ENCODE peak calls at places on chromosomes 16 and 17, in nine cellular contexts. One of them, this sample, is unnamed.

GRCh38 chr17:46154151-46154816 is 38.9 kb downstream of the KANSL1 start:
- DNase-seq in dorsolateral prefrontal cortex: no peak
- DNase-seq in RWPE1: no peak
- DNase-seq in small intestine: no peak
- DNase-seq in ovary: no peak
- DNase-seq in HCT116: no peak
- DNase-seq in psoas muscle: no peak
- DNase-seq in fibroblast of lung: peak
- DNase-seq in CD4-positive, alpha-beta memory T cell: peak
- DNase-seq in this sample: no peak

GRCh38 chr17:57911021-57911420 is 44.2 kb downstream of the CUEDC1 start:
- DNase-seq in ovary: no peak
- DNase-seq in CD4-positive, alpha-beta memory T cell: no peak
- DNase-seq in dorsolateral prefrontal cortex: no peak
- DNase-seq in small intestine: no peak
- DNase-seq in HCT116: no peak
- DNase-seq in psoas muscle: no peak
- DNase-seq in fibroblast of lung: no peak
- DNase-seq in RWPE1: no peak
- DNase-seq in this sample: no peak

GRCh38 chr16:10419701-10420100 is 33.8 kb downstream of the ATF7IP2 start:
- DNase-seq in CD4-positive, alpha-beta memory T cell: no peak
- DNase-seq in fibroblast of lung: no peak
- DNase-seq in small intestine: no peak
- DNase-seq in dorsolateral prefrontal cortex: no peak
- DNase-seq in ovary: no peak
- DNase-seq in psoas muscle: no peak
- DNase-seq in RWPE1: no peak
- DNase-seq in HCT116: no peak
- DNase-seq in this sample: no peak

GRCh38 chr17:77836557-77837041 is 121.9 kb upstream of the TNRC6C start:
- DNase-seq in dorsolateral prefrontal cortex: no peak
- DNase-seq in CD4-positive, alpha-beta memory T cell: no peak
- DNase-seq in small intestine: no peak
- DNase-seq in ovary: no peak
- DNase-seq in HCT116: peak
- DNase-seq in fibroblast of lung: peak
- DNase-seq in RWPE1: peak
- DNase-seq in psoas muscle: no peak
- DNase-seq in this sample: no peak

GRCh38 chr16:73172621-73173312 is 124.8 kb upstream of the ZFHX3 start:
- DNase-seq in HCT116: no peak
- DNase-seq in ovary: peak
- DNase-seq in CD4-positive, alpha-beta memory T cell: no peak
- DNase-seq in fibroblast of lung: peak
- DNase-seq in small intestine: peak
- DNase-seq in dorsolateral prefrontal cortex: peak
- DNase-seq in psoas muscle: peak
- DNase-seq in RWPE1: peak
- DNase-seq in this sample: no peak

GRCh38 chr16:27315333-27316037 is 1.7 kb downstream of the IL4R start:
- DNase-seq in dorsolateral prefrontal cortex: no peak
- DNase-seq in ovary: no peak
- DNase-seq in CD4-positive, alpha-beta memory T cell: peak
- DNase-seq in RWPE1: peak
- DNase-seq in psoas muscle: peak
- DNase-seq in fibroblast of lung: peak
- DNase-seq in small intestine: peak
- DNase-seq in HCT116: peak
- DNase-seq in this sample: peak

GRCh38 chr17:69448431-69449102 is 34.1 kb downstream of the MAP2K6 start:
- DNase-seq in ovary: peak
- DNase-seq in small intestine: peak
- DNase-seq in fibroblast of lung: peak
- DNase-seq in psoas muscle: peak
- DNase-seq in dorsolateral prefrontal cortex: peak
- DNase-seq in CD4-positive, alpha-beta memory T cell: no peak
- DNase-seq in HCT116: no peak
- DNase-seq in RWPE1: no peak
- DNase-seq in this sample: no peak

GRCh38 chr17:50199651-50200446 is 1.6 kb downstream of the COL1A1 start:
- DNase-seq in small intestine: peak
- DNase-seq in RWPE1: peak
- DNase-seq in psoas muscle: peak
- DNase-seq in HCT116: peak
- DNase-seq in ovary: peak
- DNase-seq in CD4-positive, alpha-beta memory T cell: peak
- DNase-seq in dorsolateral prefrontal cortex: no peak
- DNase-seq in fibroblast of lung: peak
- DNase-seq in this sample: peak

GRCh38 chr17:57612202-57613071 is 132.7 kb downstream of the CCDC182 start:
- DNase-seq in ovary: peak
- DNase-seq in small intestine: peak
- DNase-seq in RWPE1: no peak
- DNase-seq in HCT116: no peak
- DNase-seq in psoas muscle: no peak
- DNase-seq in dorsolateral prefrontal cortex: peak
- DNase-seq in CD4-positive, alpha-beta memory T cell: peak
- DNase-seq in fibroblast of lung: no peak
- DNase-seq in this sample: no peak

GRCh38 chr16:88938119-88938932 is 38.7 kb downstream of the CBFA2T3 start:
- DNase-seq in psoas muscle: peak
- DNase-seq in HCT116: no peak
- DNase-seq in dorsolateral prefrontal cortex: no peak
- DNase-seq in RWPE1: no peak
- DNase-seq in small intestine: no peak
- DNase-seq in ovary: no peak
- DNase-seq in fibroblast of lung: no peak
- DNase-seq in CD4-positive, alpha-beta memory T cell: no peak
- DNase-seq in this sample: no peak

GRCh38 chr16:88936913-88937666 is 39.9 kb downstream of the CBFA2T3 start:
- DNase-seq in small intestine: no peak
- DNase-seq in CD4-positive, alpha-beta memory T cell: no peak
- DNase-seq in ovary: no peak
- DNase-seq in HCT116: no peak
- DNase-seq in dorsolateral prefrontal cortex: no peak
- DNase-seq in fibroblast of lung: no peak
- DNase-seq in RWPE1: no peak
- DNase-seq in psoas muscle: peak
- DNase-seq in this sample: no peak

GRCh38 chr16:88934066-88934667 is 42.8 kb downstream of the CBFA2T3 start:
- DNase-seq in HCT116: no peak
- DNase-seq in RWPE1: no peak
- DNase-seq in small intestine: no peak
- DNase-seq in fibroblast of lung: no peak
- DNase-seq in dorsolateral prefrontal cortex: no peak
- DNase-seq in psoas muscle: no peak
- DNase-seq in CD4-positive, alpha-beta memory T cell: no peak
- DNase-seq in ovary: no peak
- DNase-seq in this sample: no peak

GRCh38 chr16:88938933-88939813 is 37.8 kb downstream of the CBFA2T3 start:
- DNase-seq in HCT116: no peak
- DNase-seq in psoas muscle: peak
- DNase-seq in ovary: no peak
- DNase-seq in RWPE1: no peak
- DNase-seq in fibroblast of lung: no peak
- DNase-seq in dorsolateral prefrontal cortex: no peak
- DNase-seq in CD4-positive, alpha-beta memory T cell: no peak
- DNase-seq in small intestine: no peak
- DNase-seq in this sample: no peak

DNA sequence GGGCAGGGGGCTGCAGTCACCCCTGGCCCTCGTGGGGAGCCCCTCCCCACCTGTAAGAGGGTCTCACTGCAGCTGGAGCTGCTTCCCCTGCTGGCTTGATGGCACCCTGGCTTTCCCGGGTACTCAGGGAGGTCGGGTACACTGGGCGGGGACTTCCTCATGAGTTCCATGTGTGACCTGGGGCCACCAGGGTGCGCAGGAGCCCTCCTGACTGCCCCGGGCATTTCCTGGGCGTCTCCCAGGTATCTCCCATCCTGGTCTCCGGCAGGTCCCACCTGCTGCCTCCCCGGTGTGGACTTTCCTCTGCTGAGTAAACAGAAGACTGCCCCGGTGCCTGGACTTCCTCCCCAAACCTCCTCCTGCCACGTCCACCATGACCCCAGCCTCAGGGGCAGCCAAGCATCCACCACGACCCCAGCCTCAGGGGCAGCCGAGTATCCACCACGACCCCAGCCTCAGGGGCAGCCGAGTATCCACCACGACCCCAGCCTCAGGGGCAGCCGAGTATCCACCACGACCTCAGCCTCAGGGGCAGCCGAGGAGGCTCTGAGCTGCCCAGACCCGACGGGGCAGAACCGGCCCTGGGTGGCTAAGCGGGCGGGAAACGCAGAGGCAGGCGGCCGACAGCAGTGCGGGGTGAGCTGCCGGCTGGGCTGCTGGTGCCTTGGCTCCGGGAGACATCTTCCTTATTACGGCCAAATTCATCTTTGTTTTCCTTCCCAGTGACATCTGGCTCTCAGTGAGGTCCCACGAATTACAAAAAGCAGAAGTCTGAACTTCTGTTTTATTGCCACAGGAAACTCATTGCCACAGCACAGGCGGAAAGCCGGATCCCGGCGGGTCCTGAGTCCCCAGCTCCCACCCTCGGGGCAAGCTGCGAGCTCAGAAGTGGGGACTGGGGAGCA is 40.7 kb downstream of the CBFA2T3 start:
- DNase-seq in RWPE1: no peak
- DNase-seq in ovary: no peak
- DNase-seq in HCT116: no peak
- DNase-seq in dorsolateral prefrontal cortex: no peak
- DNase-seq in fibroblast of lung: no peak
- DNase-seq in small intestine: peak
- DNase-seq in CD4-positive, alpha-beta memory T cell: no peak
- DNase-seq in psoas muscle: no peak
- DNase-seq in this sample: no peak
- H3K27ac ChIP-seq in RWPE1: no peak
- H3K27ac ChIP-seq in ovary: no peak
- H3K27ac ChIP-seq in HCT116: peak
- H3K27ac ChIP-seq in dorsolateral prefrontal cortex: no peak
- H3K27ac ChIP-seq in fibroblast of lung: no peak
- H3K27ac ChIP-seq in small intestine: peak
- H3K27ac ChIP-seq in CD4-positive, alpha-beta memory T cell: no peak
- H3K27ac ChIP-seq in psoas muscle: peak
- H3K27ac ChIP-seq in this sample: no peak

GRCh38 chr17:802901-803881 is 21.0 kb downstream of the MRM3 start:
- DNase-seq in ovary: no peak
- DNase-seq in fibroblast of lung: no peak
- DNase-seq in small intestine: no peak
- DNase-seq in HCT116: no peak
- DNase-seq in dorsolateral prefrontal cortex: no peak
- DNase-seq in RWPE1: no peak
- DNase-seq in psoas muscle: no peak
- DNase-seq in CD4-positive, alpha-beta memory T cell: no peak
- DNase-seq in this sample: no peak
- H3K27ac ChIP-seq in ovary: no peak
- H3K27ac ChIP-seq in fibroblast of lung: no peak
- H3K27ac ChIP-seq in small intestine: no peak
- H3K27ac ChIP-seq in HCT116: no peak
- H3K27ac ChIP-seq in dorsolateral prefrontal cortex: no peak
- H3K27ac ChIP-seq in RWPE1: peak
- H3K27ac ChIP-seq in psoas muscle: no peak
- H3K27ac ChIP-seq in CD4-positive, alpha-beta memory T cell: no peak
- H3K27ac ChIP-seq in this sample: no peak

GRCh38 chr17:17739388-17740066 is 58.3 kb downstream of the RAI1 start:
- DNase-seq in dorsolateral prefrontal cortex: peak
- DNase-seq in RWPE1: peak
- DNase-seq in small intestine: peak
- DNase-seq in psoas muscle: no peak
- DNase-seq in HCT116: no peak
- DNase-seq in fibroblast of lung: peak
- DNase-seq in CD4-positive, alpha-beta memory T cell: no peak
- DNase-seq in ovary: peak
- DNase-seq in this sample: no peak

GRCh38 chr17:17742688-17743390 is 61.6 kb downstream of the RAI1 start:
- DNase-seq in fibroblast of lung: no peak
- DNase-seq in small intestine: no peak
- DNase-seq in ovary: no peak
- DNase-seq in psoas muscle: no peak
- DNase-seq in RWPE1: no peak
- DNase-seq in HCT116: no peak
- DNase-seq in CD4-positive, alpha-beta memory T cell: no peak
- DNase-seq in dorsolateral prefrontal cortex: no peak
- DNase-seq in this sample: no peak

GRCh38 chr17:17740627-17741237 is 59.5 kb downstream of the RAI1 start:
- DNase-seq in CD4-positive, alpha-beta memory T cell: peak
- DNase-seq in fibroblast of lung: peak
- DNase-seq in HCT116: no peak
- DNase-seq in dorsolateral prefrontal cortex: no peak
- DNase-seq in psoas muscle: no peak
- DNase-seq in ovary: peak
- DNase-seq in small intestine: no peak
- DNase-seq in RWPE1: no peak
- DNase-seq in this sample: no peak

GRCh38 chr17:17742133-17742621 is 60.9 kb downstream of the RAI1 start:
- DNase-seq in ovary: no peak
- DNase-seq in HCT116: no peak
- DNase-seq in CD4-positive, alpha-beta memory T cell: no peak
- DNase-seq in fibroblast of lung: peak
- DNase-seq in psoas muscle: no peak
- DNase-seq in RWPE1: no peak
- DNase-seq in dorsolateral prefrontal cortex: no peak
- DNase-seq in small intestine: no peak
- DNase-seq in this sample: no peak

DNA sequence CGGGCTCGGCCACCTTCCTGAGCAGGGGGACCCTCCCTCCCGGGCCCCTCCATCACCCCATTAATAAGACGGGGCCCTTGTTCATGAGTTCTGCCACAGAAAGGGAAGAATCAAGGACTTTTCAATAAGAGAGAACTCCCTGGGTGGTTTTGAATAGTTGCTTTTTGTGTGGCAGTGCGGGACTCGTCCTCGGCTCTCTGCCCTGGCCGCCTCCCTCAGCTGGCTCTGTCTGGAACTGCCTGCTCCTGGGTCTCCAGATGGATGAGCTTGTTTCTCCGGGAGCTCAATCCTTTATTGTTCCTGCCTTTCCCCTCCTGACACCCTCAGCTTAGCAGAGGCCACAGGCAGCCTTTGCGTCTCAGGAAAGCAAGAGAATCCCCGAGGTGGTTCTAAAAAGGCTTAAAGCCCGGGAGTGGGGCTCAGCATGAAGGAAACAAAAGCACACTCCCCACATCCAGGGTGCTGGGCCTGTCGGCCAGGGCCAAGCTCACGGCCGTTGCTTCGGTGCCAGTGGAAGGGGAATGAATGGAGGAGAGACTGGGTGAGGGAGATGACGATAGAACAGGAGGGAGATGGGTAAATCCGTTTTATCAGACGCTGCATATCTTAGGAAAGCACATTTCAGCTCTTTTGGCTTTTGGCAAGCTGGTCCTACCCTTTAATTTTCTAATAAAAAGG is 60.2 kb downstream of the RAI1 start:
- DNase-seq in CD4-positive, alpha-beta memory T cell: no peak
- DNase-seq in small intestine: no peak
- DNase-seq in HCT116: no peak
- DNase-seq in ovary: peak
- DNase-seq in psoas muscle: no peak
- DNase-seq in dorsolateral prefrontal cortex: peak
- DNase-seq in RWPE1: no peak
- DNase-seq in fibroblast of lung: peak
- DNase-seq in this sample: no peak
- H3K27ac ChIP-seq in CD4-positive, alpha-beta memory T cell: no peak
- H3K27ac ChIP-seq in small intestine: no peak
- H3K27ac ChIP-seq in HCT116: no peak
- H3K27ac ChIP-seq in ovary: no peak
- H3K27ac ChIP-seq in psoas muscle: no peak
- H3K27ac ChIP-seq in dorsolateral prefrontal cortex: peak
- H3K27ac ChIP-seq in RWPE1: peak
- H3K27ac ChIP-seq in fibroblast of lung: peak
- H3K27ac ChIP-seq in this sample: no peak

GRCh38 chr17:37342589-37342988 is 33.2 kb upstream of the C17orf78 start:
- DNase-seq in psoas muscle: no peak
- DNase-seq in RWPE1: no peak
- DNase-seq in HCT116: no peak
- DNase-seq in dorsolateral prefrontal cortex: no peak
- DNase-seq in fibroblast of lung: no peak
- DNase-seq in small intestine: no peak
- DNase-seq in CD4-positive, alpha-beta memory T cell: no peak
- DNase-seq in ovary: no peak
- DNase-seq in this sample: no peak
- H3K27ac ChIP-seq in psoas muscle: no peak
- H3K27ac ChIP-seq in RWPE1: no peak
- H3K27ac ChIP-seq in HCT116: no peak
- H3K27ac ChIP-seq in dorsolateral prefrontal cortex: no peak
- H3K27ac ChIP-seq in fibroblast of lung: no peak
- H3K27ac ChIP-seq in small intestine: no peak
- H3K27ac ChIP-seq in CD4-positive, alpha-beta memory T cell: no peak
- H3K27ac ChIP-seq in ovary: no peak
- H3K27ac ChIP-seq in this sample: no peak

This sample was measured in coronary artery.